ENCODE peak calls at places on chromosomes 1 and 21, in six cellular contexts. T is stomach, O is GM12891, G is transverse colon, D is HepG2, R is NB4. E is an unnamed sample.

GRCh38 chr1:50700226-50701020 is 259.6 kb downstream of the FAF1 start:
- DNase-seq in T (no peak), O (no peak), G (no peak), D (no peak), R (no peak), E (no peak)

GRCh38 chr1:186915555-186915954 is 86.8 kb downstream of the PLA2G4A start:
- DNase-seq in T (no peak), O (no peak), G (no peak), D (no peak), R (no peak), E (no peak)

GRCh38 chr1:200838676-200839445 is 33.9 kb upstream of the GPR25 start:
- DNase-seq in T (no peak), O (no peak), G (no peak), D (no peak), R (no peak), E (no peak)

GRCh38 chr1:9129391-9130041 is 614 bp upstream of the GPR157 start:
- DNase-seq in T (peak; percentile 93), O (peak; percentile 66), G (peak; percentile 97), D (peak; percentile 78), R (peak; percentile 82), E (peak; percentile 70)

GRCh38 chr21:40553781-40554180 is 293.2 kb downstream of the DSCAM start:
- DNase-seq in T (no peak), O (no peak), G (no peak), D (no peak), R (no peak), E (no peak)

GRCh38 chr1:110580244-110580643 is 25.9 kb downstream of the KCNA2 start:
- DNase-seq in T (no peak), O (no peak), G (no peak), D (no peak), R (no peak), E (no peak)

GRCh38 chr21:14737922-14738321 is 191.8 kb upstream of the SAMSN1 start:
- DNase-seq in T (peak; percentile 31), O (no peak), G (peak; percentile 46), D (peak; percentile 70), R (peak; percentile 80), E (peak; percentile 79)

GRCh38 chr1:193927550-193927949 is 741.1 kb upstream of the B3GALT2 start:
- DNase-seq in T (no peak), O (no peak), G (no peak), D (no peak), R (peak; percentile 2), E (peak; percentile 11)

GRCh38 chr1:174114788-174115448 is 44.4 kb upstream of the RABGAP1L start:
- DNase-seq in T (no peak), O (no peak), G (peak; percentile 16), D (peak; percentile 83), R (peak; percentile 71), E (peak; percentile 67)

GRCh38 chr21:36194024-36194423 is 37.4 kb downstream of the DOP1B start:
- DNase-seq in T (peak; percentile 30), O (no peak), G (no peak), D (no peak), R (no peak), E (no peak)

GRCh38 chr1:199084293-199084692 is 445.5 kb downstream of the PTPRC start:
- DNase-seq in T (no peak), O (no peak), G (no peak), D (no peak), R (peak; percentile 77), E (no peak)

GRCh38 chr1:169795687-169796086 is 980 bp upstream of the METTL18 start:
- DNase-seq in T (no peak), O (no peak), G (no peak), D (no peak), R (peak; percentile 44), E (peak; percentile 57)

GRCh38 chr1:59856725-59857338 is 42.1 kb downstream of the HOOK1 start:
- DNase-seq in T (peak; percentile 57), O (no peak), G (peak; percentile 61), D (peak; percentile 90), R (no peak), E (no peak)

GRCh38 chr1:153962088-153963029 is 978 bp downstream of the SLC39A1 start:
- DNase-seq in T (peak; percentile 63), O (no peak), G (peak; percentile 47), D (peak; percentile 26), R (peak; percentile 52), E (no peak)

GRCh38 chr1:15090373-15090772 is 63.2 kb upstream of the TMEM51 start:
- DNase-seq in T (peak; percentile 95), O (peak; percentile 59), G (peak; percentile 88), D (peak; percentile 64), R (no peak), E (no peak)

GRCh38 chr1:109395602-109396512 is 1.9 kb downstream of the SORT1 start:
- DNase-seq in T (no peak), O (no peak), G (peak; percentile 36), D (no peak), R (peak; percentile 70), E (no peak)

GRCh38 chr1:205809942-205810345 is 3.1 kb downstream of the SLC41A1 start:
- DNase-seq in T (no peak), O (no peak), G (no peak), D (no peak), R (no peak), E (no peak)

GRCh38 chr1:162373541-162374375 is 2.9 kb downstream of the SPATA46 start:
- DNase-seq in T (no peak), O (no peak), G (no peak), D (no peak), R (no peak), E (no peak)

GRCh38 chr1:94298861-94299260 is 61.5 kb upstream of the ARHGAP29 start:
- DNase-seq in T (no peak), O (no peak), G (no peak), D (peak; percentile 65), R (no peak), E (no peak)

GRCh38 chr1:202982715-202983435 is 15.8 kb upstream of the CYB5R1 start:
- DNase-seq in T (no peak), O (no peak), G (no peak), D (no peak), R (peak; percentile 27), E (no peak)

GRCh38 chr1:210626341-210626740 is 297.6 kb downstream of the HHAT start:
- DNase-seq in T (no peak), O (no peak), G (no peak), D (no peak), R (no peak), E (no peak)

GRCh38 chr1:205456383-205456867 is 580 bp upstream of the BLACAT1 start:
- DNase-seq in T (no peak), O (no peak), G (no peak), D (no peak), R (no peak), E (no peak)

GRCh38 chr1:20150326-20150705 is 11.2 kb downstream of the PLA2G2F start:
- DNase-seq in T (no peak), O (no peak), G (no peak), D (no peak), R (no peak), E (no peak)

GRCh38 chr1:41783189-41783639 is 135.5 kb downstream of the HIVEP3 start:
- DNase-seq in T (no peak), O (no peak), G (no peak), D (no peak), R (no peak), E (no peak)

DNA sequence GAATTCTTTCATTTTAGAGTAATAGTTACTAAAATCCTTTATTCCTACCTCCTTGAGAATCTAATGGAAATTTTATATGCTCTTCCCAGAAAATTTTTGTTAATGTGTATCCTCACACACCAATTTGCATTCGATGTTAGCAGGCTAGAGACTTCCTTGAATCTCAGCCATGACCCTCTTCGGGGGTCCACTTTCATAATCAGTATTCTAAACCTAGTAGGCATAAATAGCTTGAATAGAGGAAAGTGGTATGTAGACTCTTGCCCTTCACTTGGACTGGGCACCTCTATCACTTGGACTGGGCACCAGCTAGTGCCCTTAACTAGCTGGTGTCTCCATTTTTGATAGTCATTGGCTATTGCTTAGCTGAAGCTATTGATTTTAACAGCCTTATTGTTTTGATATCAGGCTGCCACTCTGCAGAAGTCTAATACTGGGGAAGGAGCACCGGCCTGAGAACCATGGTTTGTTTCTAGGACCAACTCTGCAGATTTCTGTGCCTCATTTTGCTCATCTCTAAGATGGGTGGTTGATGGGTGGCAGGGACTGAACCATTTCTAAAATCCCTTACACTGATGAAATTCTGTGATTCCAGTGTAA is 42.8 kb downstream of the MRPL39 start:
- DNase-seq in T (no peak), O (no peak), G (no peak), D (no peak), R (no peak), E (no peak)
- TF ChIP-seq POLR2A in T (no peak), O (peak; percentile 90), G (no peak), D (no peak), R (no peak), E (no peak)

GRCh38 chr1:155012760-155013602 is 10.4 kb downstream of the ZBTB7B start:
- DNase-seq in T (no peak), O (no peak), G (no peak), D (no peak), R (peak; percentile 63), E (peak; percentile 47)
- TF ChIP-seq POLR2A in T (no peak), O (no peak), G (no peak), D (no peak), R (no peak), E (no peak)

GRCh38 chr1:1001057-1001630 is 1.2 kb upstream of the HES4 start:
- DNase-seq in T (no peak), O (no peak), G (no peak), D (no peak), R (no peak), E (no peak)

GRCh38 chr1:1000357-1001056 is 610 bp upstream of the HES4 start:
- DNase-seq in T (peak; percentile 80), O (peak; percentile 75), G (peak; percentile 84), D (peak; percentile 55), R (peak; percentile 46), E (peak; percentile 71)

GRCh38 chr1:1003618-1004419 is 3.9 kb upstream of the HES4 start:
- DNase-seq in T (no peak), O (no peak), G (no peak), D (no peak), R (no peak), E (no peak)

GRCh38 chr1:999797-1000356 is at the start of gene HES4:
- DNase-seq in T (peak; percentile 93), O (no peak), G (peak; percentile 92), D (peak; percentile 87), R (peak; percentile 37), E (peak; percentile 74)

DNA sequence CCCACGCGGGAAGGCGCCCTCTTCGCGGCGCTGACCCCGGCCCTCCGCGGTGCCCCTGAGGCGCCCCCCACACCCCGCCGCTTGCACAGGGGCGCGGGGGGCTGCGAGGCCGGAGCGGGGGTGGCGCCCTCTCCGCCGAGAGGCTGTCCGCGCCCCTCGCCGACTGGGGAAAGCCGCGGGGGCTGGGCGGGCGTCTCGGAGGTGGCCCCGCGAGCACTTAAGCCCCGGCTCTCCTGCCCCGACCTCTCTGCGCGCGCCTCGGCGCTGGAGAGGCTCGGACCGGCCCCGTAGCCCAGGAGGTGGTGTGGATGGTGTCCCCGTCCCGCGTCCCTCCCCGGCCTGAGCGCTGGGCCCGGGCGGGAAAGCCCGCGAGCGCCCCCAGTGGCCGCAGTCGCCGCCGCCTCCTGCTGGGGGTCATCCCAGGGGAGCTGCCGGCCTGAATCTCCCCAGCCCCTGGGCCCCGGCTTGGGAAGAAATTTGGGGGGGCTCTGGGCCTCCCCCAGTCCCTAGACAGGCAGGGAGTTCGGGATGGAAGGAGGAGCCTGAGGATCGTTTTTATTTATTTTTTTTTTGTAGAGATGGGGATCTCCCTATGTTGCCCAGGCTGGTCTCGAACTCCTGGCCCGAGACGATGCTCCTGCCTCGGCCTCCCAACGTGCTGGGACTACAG is 1.9 kb upstream of the HES4 start:
- DNase-seq in T (peak; percentile 87), O (peak; percentile 90), G (peak; percentile 86), D (peak; percentile 62), R (peak; percentile 63), E (peak; percentile 80)
- TF ChIP-seq POLR2A in T (no peak), O (no peak), G (no peak), D (peak; percentile 66), R (no peak), E (no peak)

GRCh38 chr1:77779529-77780281 is at the start of gene MIGA1:
- DNase-seq in T (peak; percentile 89), O (peak; percentile 65), G (peak; percentile 92), D (peak; percentile 83), R (peak; percentile 92), E (peak; percentile 90)
- TF ChIP-seq POLR2A in T (no peak), O (peak; percentile 67), G (peak; percentile 65), D (peak; percentile 35), R (peak; percentile 36), E (peak; percentile 30)

E was measured in erythroblast.